ENCODE peak calls at places on chromosomes 16 and 17, in eight cellular contexts. One of them, this sample, is unnamed.

GRCh38 chr17:69711504-69711903 is 297.0 kb downstream of the MAP2K6 start:
- DNase-seq in heart left ventricle: no peak
- DNase-seq in astrocyte of the spinal cord: peak; percentile 77
- DNase-seq in heart right ventricle: no peak
- DNase-seq in mammary epithelial cell: no peak
- DNase-seq in lower lobe of right lung: no peak
- DNase-seq in ovary: no peak
- DNase-seq in choroid plexus epithelial cell: no peak
- DNase-seq in this sample: no peak

GRCh38 chr16:66298006-66298405 is 68.5 kb upstream of the CDH5 start:
- DNase-seq in mammary epithelial cell: no peak
- DNase-seq in lower lobe of right lung: no peak
- DNase-seq in choroid plexus epithelial cell: no peak
- DNase-seq in ovary: no peak
- DNase-seq in heart right ventricle: no peak
- DNase-seq in heart left ventricle: no peak
- DNase-seq in astrocyte of the spinal cord: no peak
- DNase-seq in this sample: peak; percentile 7

GRCh38 chr17:73455050-73455687 is 143.4 kb upstream of the CDC42EP4 start:
- DNase-seq in lower lobe of right lung: peak; percentile 55
- DNase-seq in choroid plexus epithelial cell: no peak
- DNase-seq in ovary: no peak
- DNase-seq in astrocyte of the spinal cord: no peak
- DNase-seq in heart right ventricle: no peak
- DNase-seq in heart left ventricle: no peak
- DNase-seq in mammary epithelial cell: no peak
- DNase-seq in this sample: no peak

GRCh38 chr17:73166731-73167581 is 2.1 kb downstream of the SSTR2 start:
- DNase-seq in lower lobe of right lung: no peak
- DNase-seq in heart right ventricle: no peak
- DNase-seq in heart left ventricle: no peak
- DNase-seq in mammary epithelial cell: no peak
- DNase-seq in ovary: no peak
- DNase-seq in astrocyte of the spinal cord: no peak
- DNase-seq in choroid plexus epithelial cell: no peak
- DNase-seq in this sample: no peak

GRCh38 chr16:23753908-23754593 is 775 bp upstream of the CHP2 start:
- DNase-seq in ovary: no peak
- DNase-seq in heart right ventricle: no peak
- DNase-seq in lower lobe of right lung: no peak
- DNase-seq in astrocyte of the spinal cord: no peak
- DNase-seq in choroid plexus epithelial cell: no peak
- DNase-seq in heart left ventricle: no peak
- DNase-seq in mammary epithelial cell: no peak
- DNase-seq in this sample: peak; percentile 13

GRCh38 chr16:79283578-79283977 is 317.0 kb downstream of the MAF start:
- DNase-seq in heart right ventricle: no peak
- DNase-seq in lower lobe of right lung: no peak
- DNase-seq in heart left ventricle: no peak
- DNase-seq in choroid plexus epithelial cell: no peak
- DNase-seq in mammary epithelial cell: no peak
- DNase-seq in ovary: no peak
- DNase-seq in astrocyte of the spinal cord: no peak
- DNase-seq in this sample: no peak

GRCh38 chr17:69967910-69968411 is 107.1 kb upstream of the KCNJ16 start:
- DNase-seq in choroid plexus epithelial cell: peak; percentile 96
- DNase-seq in astrocyte of the spinal cord: peak; percentile 99
- DNase-seq in heart left ventricle: no peak
- DNase-seq in ovary: no peak
- DNase-seq in heart right ventricle: no peak
- DNase-seq in mammary epithelial cell: peak; percentile 8
- DNase-seq in lower lobe of right lung: no peak
- DNase-seq in this sample: no peak

GRCh38 chr16:56936950-56937349 is 5.0 kb downstream of the HERPUD1 start:
- DNase-seq in astrocyte of the spinal cord: no peak
- DNase-seq in lower lobe of right lung: no peak
- DNase-seq in ovary: no peak
- DNase-seq in mammary epithelial cell: no peak
- DNase-seq in choroid plexus epithelial cell: no peak
- DNase-seq in heart right ventricle: no peak
- DNase-seq in heart left ventricle: no peak
- DNase-seq in this sample: no peak

GRCh38 chr17:4540224-4541040 is 14.8 kb downstream of the MYBBP1A start:
- DNase-seq in mammary epithelial cell: no peak
- DNase-seq in heart right ventricle: peak; percentile 60
- DNase-seq in lower lobe of right lung: peak; percentile 55
- DNase-seq in astrocyte of the spinal cord: no peak
- DNase-seq in ovary: no peak
- DNase-seq in heart left ventricle: no peak
- DNase-seq in choroid plexus epithelial cell: no peak
- DNase-seq in this sample: no peak

GRCh38 chr17:77526259-77526711 is 385.5 kb downstream of the SEC14L1 start:
- DNase-seq in astrocyte of the spinal cord: no peak
- DNase-seq in ovary: no peak
- DNase-seq in heart right ventricle: no peak
- DNase-seq in heart left ventricle: no peak
- DNase-seq in lower lobe of right lung: no peak
- DNase-seq in mammary epithelial cell: no peak
- DNase-seq in choroid plexus epithelial cell: no peak
- DNase-seq in this sample: no peak

GRCh38 chr16:50183316-50183715 is 30.2 kb downstream of the TENT4B start:
- DNase-seq in ovary: no peak
- DNase-seq in choroid plexus epithelial cell: peak; percentile 81
- DNase-seq in heart right ventricle: no peak
- DNase-seq in lower lobe of right lung: no peak
- DNase-seq in heart left ventricle: no peak
- DNase-seq in astrocyte of the spinal cord: peak; percentile 44
- DNase-seq in mammary epithelial cell: no peak
- DNase-seq in this sample: no peak

GRCh38 chr16:9816644-9817043 is 365.6 kb downstream of the GRIN2A start:
- DNase-seq in ovary: no peak
- DNase-seq in heart right ventricle: no peak
- DNase-seq in choroid plexus epithelial cell: no peak
- DNase-seq in lower lobe of right lung: no peak
- DNase-seq in mammary epithelial cell: no peak
- DNase-seq in astrocyte of the spinal cord: no peak
- DNase-seq in heart left ventricle: no peak
- DNase-seq in this sample: no peak

GRCh38 chr17:9409026-9409425 is 166.6 kb downstream of the STX8 start:
- DNase-seq in ovary: no peak
- DNase-seq in choroid plexus epithelial cell: no peak
- DNase-seq in astrocyte of the spinal cord: no peak
- DNase-seq in heart right ventricle: no peak
- DNase-seq in heart left ventricle: no peak
- DNase-seq in mammary epithelial cell: peak; percentile 62
- DNase-seq in lower lobe of right lung: no peak
- DNase-seq in this sample: no peak

GRCh38 chr17:9410285-9410684 is 165.3 kb downstream of the STX8 start:
- DNase-seq in choroid plexus epithelial cell: no peak
- DNase-seq in heart right ventricle: no peak
- DNase-seq in astrocyte of the spinal cord: no peak
- DNase-seq in heart left ventricle: no peak
- DNase-seq in mammary epithelial cell: no peak
- DNase-seq in ovary: no peak
- DNase-seq in lower lobe of right lung: no peak
- DNase-seq in this sample: no peak

GRCh38 chr17:9410737-9411136 is 164.9 kb downstream of the STX8 start:
- DNase-seq in heart right ventricle: no peak
- DNase-seq in astrocyte of the spinal cord: no peak
- DNase-seq in lower lobe of right lung: no peak
- DNase-seq in heart left ventricle: no peak
- DNase-seq in choroid plexus epithelial cell: no peak
- DNase-seq in ovary: no peak
- DNase-seq in mammary epithelial cell: no peak
- DNase-seq in this sample: no peak

GRCh38 chr17:9409430-9409829 is 166.2 kb downstream of the STX8 start:
- DNase-seq in mammary epithelial cell: no peak
- DNase-seq in heart left ventricle: no peak
- DNase-seq in heart right ventricle: no peak
- DNase-seq in astrocyte of the spinal cord: peak; percentile 26
- DNase-seq in choroid plexus epithelial cell: no peak
- DNase-seq in lower lobe of right lung: no peak
- DNase-seq in ovary: no peak
- DNase-seq in this sample: no peak

GRCh38 chr17:9414471-9414870 is 161.1 kb downstream of the STX8 start:
- DNase-seq in ovary: no peak
- DNase-seq in heart left ventricle: no peak
- DNase-seq in heart right ventricle: no peak
- DNase-seq in mammary epithelial cell: no peak
- DNase-seq in lower lobe of right lung: no peak
- DNase-seq in choroid plexus epithelial cell: no peak
- DNase-seq in astrocyte of the spinal cord: no peak
- DNase-seq in this sample: no peak
- TF ChIP-seq CTCF in ovary: no peak
- TF ChIP-seq CTCF in heart left ventricle: no peak
- TF ChIP-seq CTCF in heart right ventricle: no peak
- TF ChIP-seq CTCF in mammary epithelial cell: no peak
- TF ChIP-seq CTCF in lower lobe of right lung: no peak
- TF ChIP-seq CTCF in choroid plexus epithelial cell: no peak
- TF ChIP-seq CTCF in astrocyte of the spinal cord: no peak
- TF ChIP-seq CTCF in this sample: no peak

GRCh38 chr16:73214825-73215481 is 167.0 kb upstream of the ZFHX3 start:
- DNase-seq in heart right ventricle: no peak
- DNase-seq in lower lobe of right lung: no peak
- DNase-seq in heart left ventricle: no peak
- DNase-seq in ovary: no peak
- DNase-seq in choroid plexus epithelial cell: no peak
- DNase-seq in astrocyte of the spinal cord: peak; percentile 86
- DNase-seq in mammary epithelial cell: no peak
- DNase-seq in this sample: no peak

GRCh38 chr16:73215482-73216377 is 167.8 kb upstream of the ZFHX3 start:
- DNase-seq in heart left ventricle: no peak
- DNase-seq in choroid plexus epithelial cell: no peak
- DNase-seq in heart right ventricle: no peak
- DNase-seq in mammary epithelial cell: no peak
- DNase-seq in ovary: no peak
- DNase-seq in lower lobe of right lung: no peak
- DNase-seq in astrocyte of the spinal cord: no peak
- DNase-seq in this sample: no peak

GRCh38 chr16:73216932-73217331 is 169.0 kb upstream of the ZFHX3 start:
- DNase-seq in heart right ventricle: no peak
- DNase-seq in mammary epithelial cell: no peak
- DNase-seq in heart left ventricle: no peak
- DNase-seq in lower lobe of right lung: no peak
- DNase-seq in astrocyte of the spinal cord: no peak
- DNase-seq in ovary: no peak
- DNase-seq in choroid plexus epithelial cell: no peak
- DNase-seq in this sample: no peak

GRCh38 chr16:73217654-73218053 is 169.7 kb upstream of the ZFHX3 start:
- DNase-seq in heart left ventricle: no peak
- DNase-seq in mammary epithelial cell: no peak
- DNase-seq in heart right ventricle: no peak
- DNase-seq in choroid plexus epithelial cell: no peak
- DNase-seq in lower lobe of right lung: no peak
- DNase-seq in astrocyte of the spinal cord: no peak
- DNase-seq in ovary: no peak
- DNase-seq in this sample: no peak

DNA sequence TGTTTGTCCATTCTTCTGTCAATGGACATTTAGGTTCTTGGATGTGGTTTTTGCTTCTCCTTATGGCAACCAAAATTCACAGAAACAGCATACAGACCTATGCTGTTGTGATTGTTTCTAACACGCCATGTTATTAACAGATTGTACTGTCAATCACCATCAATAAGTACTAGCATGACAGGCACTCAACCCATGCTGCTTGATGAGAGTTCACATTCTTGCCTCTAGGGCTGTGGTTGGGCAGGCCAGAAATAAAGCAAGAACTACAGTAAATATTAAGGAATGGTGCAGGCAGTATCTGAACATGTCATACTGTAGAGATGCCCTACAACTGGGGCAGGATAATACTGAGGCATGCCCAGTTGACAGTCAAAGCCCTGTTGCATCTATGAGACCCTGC is 171.2 kb upstream of the ZFHX3 start:
- DNase-seq in heart left ventricle: no peak
- DNase-seq in ovary: no peak
- DNase-seq in astrocyte of the spinal cord: no peak
- DNase-seq in lower lobe of right lung: no peak
- DNase-seq in heart right ventricle: no peak
- DNase-seq in choroid plexus epithelial cell: no peak
- DNase-seq in mammary epithelial cell: no peak
- DNase-seq in this sample: no peak
- TF ChIP-seq CTCF in heart left ventricle: no peak
- TF ChIP-seq CTCF in ovary: no peak
- TF ChIP-seq CTCF in astrocyte of the spinal cord: peak; percentile 19
- TF ChIP-seq CTCF in lower lobe of right lung: no peak
- TF ChIP-seq CTCF in heart right ventricle: no peak
- TF ChIP-seq CTCF in choroid plexus epithelial cell: peak; percentile 35
- TF ChIP-seq CTCF in mammary epithelial cell: no peak
- TF ChIP-seq CTCF in this sample: no peak

GRCh38 chr17:74780443-74781238 is 4.5 kb upstream of the NAT9 start:
- DNase-seq in choroid plexus epithelial cell: peak; percentile 20
- DNase-seq in astrocyte of the spinal cord: peak; percentile 17
- DNase-seq in mammary epithelial cell: no peak
- DNase-seq in heart left ventricle: no peak
- DNase-seq in heart right ventricle: no peak
- DNase-seq in lower lobe of right lung: no peak
- DNase-seq in ovary: no peak
- DNase-seq in this sample: no peak
- TF ChIP-seq CTCF in choroid plexus epithelial cell: peak; percentile 39
- TF ChIP-seq CTCF in astrocyte of the spinal cord: peak; percentile 50
- TF ChIP-seq CTCF in mammary epithelial cell: no peak
- TF ChIP-seq CTCF in heart left ventricle: peak; percentile 19
- TF ChIP-seq CTCF in heart right ventricle: peak; percentile 28
- TF ChIP-seq CTCF in lower lobe of right lung: peak; percentile 27
- TF ChIP-seq CTCF in ovary: no peak
- TF ChIP-seq CTCF in this sample: no peak

DNA sequence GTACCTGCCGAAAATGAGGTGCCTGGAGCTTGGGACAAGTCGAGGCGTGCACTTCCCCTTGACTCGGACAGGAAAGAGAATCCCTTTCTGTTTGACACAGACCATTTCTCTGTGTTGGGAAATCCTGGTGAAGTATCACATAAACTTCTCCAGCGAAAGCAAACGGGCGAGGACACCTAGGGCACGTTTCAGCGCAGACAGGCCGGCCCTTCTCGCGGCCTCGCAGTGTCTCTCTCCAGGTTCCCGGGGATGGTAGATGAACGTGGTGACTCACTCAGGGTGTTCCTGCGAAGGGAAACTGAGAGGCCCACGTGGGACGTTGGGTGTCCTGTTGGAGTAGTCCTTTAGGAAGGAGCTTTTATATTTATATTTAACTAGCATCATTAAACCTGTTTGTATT is 36.3 kb upstream of the ZNF750 start:
- DNase-seq in mammary epithelial cell: peak; percentile 99
- DNase-seq in ovary: no peak
- DNase-seq in heart left ventricle: no peak
- DNase-seq in astrocyte of the spinal cord: peak; percentile 24
- DNase-seq in lower lobe of right lung: peak; percentile 51
- DNase-seq in heart right ventricle: no peak
- DNase-seq in choroid plexus epithelial cell: peak; percentile 69
- DNase-seq in this sample: no peak
- TF ChIP-seq CTCF in mammary epithelial cell: no peak
- TF ChIP-seq CTCF in ovary: no peak
- TF ChIP-seq CTCF in heart left ventricle: no peak
- TF ChIP-seq CTCF in astrocyte of the spinal cord: no peak
- TF ChIP-seq CTCF in lower lobe of right lung: no peak
- TF ChIP-seq CTCF in heart right ventricle: no peak
- TF ChIP-seq CTCF in choroid plexus epithelial cell: no peak
- TF ChIP-seq CTCF in this sample: no peak

GRCh38 chr17:64291268-64291851 is 28.3 kb upstream of the TEX2 start:
- DNase-seq in heart right ventricle: no peak
- DNase-seq in mammary epithelial cell: no peak
- DNase-seq in lower lobe of right lung: no peak
- DNase-seq in heart left ventricle: no peak
- DNase-seq in choroid plexus epithelial cell: no peak
- DNase-seq in astrocyte of the spinal cord: no peak
- DNase-seq in ovary: no peak
- DNase-seq in this sample: no peak
- TF ChIP-seq CTCF in heart right ventricle: no peak
- TF ChIP-seq CTCF in mammary epithelial cell: peak; percentile 54
- TF ChIP-seq CTCF in lower lobe of right lung: peak; percentile 26
- TF ChIP-seq CTCF in heart left ventricle: peak; percentile 6
- TF ChIP-seq CTCF in choroid plexus epithelial cell: peak; percentile 45
- TF ChIP-seq CTCF in astrocyte of the spinal cord: peak; percentile 45
- TF ChIP-seq CTCF in ovary: no peak
- TF ChIP-seq CTCF in this sample: no peak

This sample was measured in right atrium auricular region.